ENCODE peak calls at places on chromosomes 2 and 18, in eight cellular contexts. G, X, S, D, O, Y, P and V are unnamed samples.

GRCh38 chr2:122927710-122928249 is 1097.3 kb upstream of the CNTNAP5 start:
- DNase-seq in G (no peak), X (no peak), S (no peak), D (no peak), O (no peak), Y (no peak), P (no peak), V (no peak)

GRCh38 chr2:150080115-150080514 is 407.4 kb downstream of the RND3 start:
- DNase-seq in G (no peak), X (no peak), S (no peak), D (no peak), O (no peak), Y (no peak), P (no peak), V (no peak)

GRCh38 chr18:39786477-39786876 is 2168.6 kb upstream of the PIK3C3 start:
- DNase-seq in G (no peak), X (no peak), S (no peak), D (no peak), O (no peak), Y (no peak), P (no peak), V (no peak)

GRCh38 chr2:133322909-133323308 is 245.4 kb downstream of the NCKAP5 start:
- DNase-seq in G (no peak), X (no peak), S (no peak), D (no peak), O (no peak), Y (no peak), P (no peak), V (no peak)

GRCh38 chr18:62978251-62979049 is 263.1 kb downstream of the PHLPP1 start:
- DNase-seq in G (no peak), X (no peak), S (no peak), D (no peak), O (no peak), Y (no peak), P (no peak), V (no peak)

GRCh38 chr2:28665041-28665704 is 86.5 kb upstream of the PPP1CB start:
- DNase-seq in G (no peak), X (no peak), S (peak), D (no peak), O (peak), Y (peak), P (no peak), V (peak)

GRCh38 chr2:210199186-210199765 is 26.0 kb downstream of the ACADL start:
- DNase-seq in G (peak), X (peak), S (no peak), D (no peak), O (no peak), Y (no peak), P (no peak), V (no peak)

GRCh38 chr18:49623571-49623970 is 61.7 kb downstream of the LIPG start:
- DNase-seq in G (no peak), X (no peak), S (no peak), D (no peak), O (no peak), Y (no peak), P (no peak), V (no peak)

GRCh38 chr18:37188016-37188791 is 359.3 kb downstream of the KIAA1328 start:
- DNase-seq in G (no peak), X (no peak), S (no peak), D (no peak), O (no peak), Y (no peak), P (no peak), V (no peak)

GRCh38 chr2:54652540-54652939 is 70.9 kb upstream of the EML6 start:
- DNase-seq in G (no peak), X (no peak), S (no peak), D (no peak), O (no peak), Y (no peak), P (no peak), V (no peak)

GRCh38 chr2:176188218-176188968 is at the start of gene HOXD1:
- DNase-seq in G (peak), X (no peak), S (no peak), D (peak), O (peak), Y (peak), P (peak), V (peak)

GRCh38 chr2:95695613-95696012 is 103.8 kb downstream of the TRIM43 start:
- DNase-seq in G (no peak), X (no peak), S (peak), D (no peak), O (no peak), Y (peak), P (no peak), V (no peak)

GRCh38 chr2:181586569-181587076 is 70.3 kb downstream of the CERKL start:
- DNase-seq in G (peak), X (no peak), S (no peak), D (peak), O (no peak), Y (no peak), P (no peak), V (peak)

GRCh38 chr2:223723954-223724411 is 113.4 kb downstream of the AP1S3 start:
- DNase-seq in G (no peak), X (peak), S (no peak), D (peak), O (no peak), Y (no peak), P (peak), V (peak)

GRCh38 chr2:171957061-171957460 is 34.8 kb downstream of the HAT1 start:
- DNase-seq in G (no peak), X (peak), S (no peak), D (no peak), O (no peak), Y (no peak), P (no peak), V (no peak)

GRCh38 chr18:812123-812672 is at the start of gene YES1:
- DNase-seq in G (peak), X (peak), S (peak), D (peak), O (peak), Y (peak), P (peak), V (peak)

GRCh38 chr2:2902551-2903216 is 474.9 kb downstream of the EIPR1 start:
- DNase-seq in G (no peak), X (peak), S (no peak), D (no peak), O (no peak), Y (no peak), P (no peak), V (no peak)

GRCh38 chr2:134586289-134586980 is 132.4 kb downstream of the TMEM163 start:
- DNase-seq in G (no peak), X (no peak), S (no peak), D (no peak), O (no peak), Y (no peak), P (no peak), V (no peak)

GRCh38 chr18:57447154-57447621 is 12.0 kb downstream of the ONECUT2 start:
- DNase-seq in G (peak), X (peak), S (peak), D (peak), O (no peak), Y (no peak), P (peak), V (no peak)

GRCh38 chr2:195320416-195320973 is 336.5 kb upstream of the SLC39A10 start:
- DNase-seq in G (no peak), X (no peak), S (no peak), D (no peak), O (no peak), Y (no peak), P (no peak), V (no peak)

GRCh38 chr18:50748243-50749229 is 71.3 kb downstream of the MRO start:
- DNase-seq in G (no peak), X (peak), S (no peak), D (peak), O (no peak), Y (no peak), P (peak), V (no peak)

GRCh38 chr2:208000701-208001395 is 24.5 kb downstream of the PLEKHM3 start:
- DNase-seq in G (no peak), X (no peak), S (no peak), D (no peak), O (no peak), Y (no peak), P (no peak), V (no peak)

GRCh38 chr2:96825057-96825456 is 9.0 kb downstream of the CNNM3 start:
- DNase-seq in G (no peak), X (no peak), S (no peak), D (no peak), O (no peak), Y (no peak), P (no peak), V (no peak)

GRCh38 chr18:74273394-74273793 is 18.4 kb downstream of the CYB5A start:
- DNase-seq in G (no peak), X (no peak), S (no peak), D (no peak), O (no peak), Y (no peak), P (no peak), V (no peak)

GRCh38 chr2:31580321-31581117 is at the start of gene SRD5A2:
- DNase-seq in G (no peak), X (no peak), S (peak), D (peak), O (peak), Y (no peak), P (peak), V (no peak)

GRCh38 chr18:34771958-34772357 is 61.9 kb downstream of the DTNA start:
- DNase-seq in G (no peak), X (no peak), S (no peak), D (no peak), O (no peak), Y (no peak), P (no peak), V (no peak)

GRCh38 chr2:215002500-215002899 is 135.9 kb downstream of the ABCA12 start:
- DNase-seq in G (peak), X (peak), S (no peak), D (peak), O (peak), Y (no peak), P (no peak), V (peak)

GRCh38 chr18:75474332-75474731 is 46.8 kb upstream of the SMIM21 start:
- DNase-seq in G (no peak), X (no peak), S (no peak), D (no peak), O (no peak), Y (no peak), P (no peak), V (no peak)

DNA sequence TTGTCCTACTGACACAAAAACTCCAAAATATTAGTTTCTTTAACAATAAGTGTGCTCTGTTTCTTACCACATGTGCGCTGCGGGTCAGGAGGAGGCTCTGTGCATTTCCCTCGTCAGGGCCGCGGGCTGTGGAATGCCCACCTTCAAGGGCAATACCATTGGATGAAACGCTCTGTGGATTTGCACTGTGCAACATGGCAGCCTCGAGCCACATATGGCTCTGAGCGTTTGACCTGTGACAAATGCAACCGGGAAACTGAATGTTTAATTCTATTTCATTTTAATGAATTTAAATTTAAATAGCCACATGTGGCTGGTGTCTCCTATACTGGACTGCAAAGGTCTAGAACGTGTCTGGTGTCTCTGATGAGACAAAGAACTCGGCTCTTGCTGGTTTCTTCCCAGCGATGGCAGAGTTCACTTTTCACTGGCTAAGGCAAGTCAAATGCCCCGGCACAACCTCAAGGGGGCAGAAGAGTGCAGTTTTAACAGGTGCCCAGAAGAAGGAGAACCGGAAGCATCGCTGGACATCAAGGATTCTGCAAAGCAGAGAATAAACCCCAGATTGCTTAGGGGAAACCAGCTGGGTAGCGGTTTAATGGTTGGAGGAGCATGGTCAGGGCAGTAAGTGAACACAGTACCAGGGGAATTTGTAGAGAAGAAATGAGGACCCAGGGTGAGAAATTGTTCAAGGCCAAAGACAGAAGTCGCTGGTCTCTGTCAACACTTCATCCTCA is 37.0 kb upstream of the TMEM18 start:
- DNase-seq in G (peak), X (peak), S (peak), D (peak), O (peak), Y (peak), P (no peak), V (peak)
- TF ChIP-seq CTCF in G (peak), X (peak), S (peak), D (peak), O (peak), Y (peak), P (peak), V (peak)

DNA sequence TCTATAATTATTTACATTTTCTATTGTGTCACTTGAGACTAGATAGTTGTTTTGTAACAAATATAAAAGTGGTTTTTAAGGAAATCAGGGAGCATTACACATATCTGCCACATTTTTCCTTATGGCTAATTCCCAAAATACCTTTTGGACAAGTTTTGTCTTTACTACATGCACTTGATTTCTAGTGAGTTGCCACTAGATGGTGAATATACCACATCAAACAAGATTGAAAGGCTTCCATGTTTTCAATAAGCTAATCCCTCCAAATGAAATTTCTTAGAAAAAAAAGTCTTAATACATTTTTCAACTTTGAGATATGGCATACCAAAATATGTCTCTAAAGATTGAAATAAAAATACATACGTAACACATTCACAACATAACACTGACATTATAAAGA is 9.1 kb upstream of the HIBCH start:
- DNase-seq in G (no peak), X (no peak), S (no peak), D (no peak), O (no peak), Y (no peak), P (no peak), V (no peak)
- TF ChIP-seq CTCF in G (no peak), X (peak), S (peak), D (no peak), O (peak), Y (no peak), P (peak), V (peak)

GRCh38 chr2:168773719-168774521 is 28.5 kb upstream of the NOSTRIN start:
- DNase-seq in G (peak), X (peak), S (peak), D (peak), O (peak), Y (peak), P (peak), V (peak)
- TF ChIP-seq CTCF in G (peak), X (peak), S (peak), D (peak), O (peak), Y (peak), P (peak), V (peak)

GRCh38 chr2:173884403-173884802 is 80.8 kb downstream of the SP3 start:
- DNase-seq in G (peak), X (peak), S (peak), D (peak), O (peak), Y (peak), P (peak), V (peak)
- TF ChIP-seq CTCF in G (peak), X (peak), S (peak), D (peak), O (peak), Y (peak), P (peak), V (peak)

DNA sequence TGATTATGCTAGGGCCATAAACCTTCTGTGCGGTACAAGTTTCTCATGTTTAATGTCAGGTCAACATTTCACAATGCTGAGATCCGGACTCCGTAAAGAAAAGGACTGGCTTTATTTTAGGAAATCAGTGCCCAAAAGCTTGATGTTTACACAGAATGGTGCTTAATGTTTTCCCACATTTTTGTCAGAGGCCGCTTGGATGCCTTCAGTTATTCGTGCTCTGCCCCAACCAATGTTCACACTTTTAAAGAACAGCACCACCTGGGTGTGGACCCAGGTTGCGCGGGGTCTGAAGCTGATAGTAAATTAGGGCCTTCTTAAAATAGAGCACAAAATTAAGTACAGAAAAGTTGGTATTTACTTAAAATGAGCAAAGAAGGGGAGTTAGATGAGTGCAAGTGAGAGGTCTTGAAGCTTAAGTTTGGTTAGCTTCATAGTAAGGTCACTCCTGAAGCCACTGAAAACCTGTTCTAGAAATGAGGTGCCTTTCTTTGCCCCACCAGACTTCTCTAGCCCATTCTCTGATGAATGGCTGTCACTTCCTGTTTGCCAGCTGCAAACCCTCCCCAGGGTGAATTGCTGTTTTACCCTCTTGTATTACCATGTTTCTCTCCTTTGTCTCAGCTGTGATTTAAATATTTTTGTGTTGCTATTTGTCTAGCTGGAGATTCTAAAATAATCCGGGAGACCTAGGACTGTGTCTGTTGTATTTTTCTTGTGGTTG is 20.5 kb downstream of the SLC3A1 start:
- DNase-seq in G (peak), X (peak), S (no peak), D (no peak), O (no peak), Y (no peak), P (peak), V (no peak)
- TF ChIP-seq CTCF in G (peak), X (no peak), S (peak), D (no peak), O (no peak), Y (no peak), P (peak), V (peak)